ENCODE peak calls at places on chromosome 13, in nine cellular contexts. E is psoas muscle; J is left ventricle myocardium superior; L is COR-L47; H is EL; U is stimulated activated CD4-positive, alpha-beta T cell treated with anti-CD3 and anti-CD28 coated beads, TNF-alpha, amount 100 ng/mL, for 48 hours; N is nephron progenitor cell; Y is CD4-positive, alpha-beta T cell; W is T-helper 22 cell. S is an unnamed sample.

GRCh38 chr13:28820099-28821051 is at the start of gene MTUS2:
- DNase-seq in E (no peak), J (peak; percentile 30), L (no peak), H (no peak), U (no peak), N (peak; percentile 32), Y (no peak), W (no peak), S (peak; percentile 36)

GRCh38 chr13:20721454-20722357 is 18.2 kb downstream of the IL17D start:
- DNase-seq in E (peak; percentile 60), J (peak; percentile 64), L (peak; percentile 60), H (peak; percentile 82), U (no peak), N (peak; percentile 35), Y (no peak), W (no peak), S (peak; percentile 77)

GRCh38 chr13:50323440-50324070 is 308.3 kb downstream of the KCNRG start:
- DNase-seq in E (no peak), J (no peak), L (no peak), H (peak; percentile 92), U (no peak), N (no peak), Y (no peak), W (no peak), S (no peak)

GRCh38 chr13:74074723-74075122 is 59.5 kb downstream of the KLF12 start:
- DNase-seq in E (no peak), J (no peak), L (no peak), H (peak; percentile 63), U (no peak), N (no peak), Y (no peak), W (no peak), S (no peak)

GRCh38 chr13:42753697-42754096 is 27.7 kb upstream of the FAM216B start:
- DNase-seq in E (no peak), J (no peak), L (no peak), H (no peak), U (no peak), N (peak; percentile 6), Y (no peak), W (no peak), S (no peak)

GRCh38 chr13:83765796-83766195 is 116.5 kb downstream of the SLITRK1 start:
- DNase-seq in E (no peak), J (no peak), L (no peak), H (no peak), U (no peak), N (no peak), Y (no peak), W (no peak), S (no peak)

GRCh38 chr13:43522788-43523187 is 264.0 kb downstream of the ENOX1 start:
- DNase-seq in E (no peak), J (no peak), L (no peak), H (peak; percentile 38), U (no peak), N (no peak), Y (no peak), W (no peak), S (no peak)

GRCh38 chr13:110308377-110309158 is 1.5 kb downstream of the COL4A2 start:
- DNase-seq in E (no peak), J (no peak), L (peak; percentile 37), H (peak; percentile 69), U (no peak), N (peak; percentile 59), Y (no peak), W (no peak), S (peak; percentile 84)

GRCh38 chr13:102693250-102693649 is 1.6 kb downstream of the METTL21C start:
- DNase-seq in E (no peak), J (no peak), L (no peak), H (no peak), U (no peak), N (no peak), Y (no peak), W (no peak), S (no peak)

GRCh38 chr13:97495678-97496077 is 61.7 kb downstream of the RAP2A start:
- DNase-seq in E (no peak), J (no peak), L (no peak), H (no peak), U (no peak), N (no peak), Y (no peak), W (no peak), S (no peak)

S was measured in neural progenitor cell.